ENCODE peak calls at places on chromosomes 5 and 9, in seven cellular contexts. H is effector memory CD4-positive, alpha-beta T cell; W is astrocyte of the spinal cord; K is lower leg skin; R is adrenal gland; G is IMR-90; M is right cardiac atrium. B is an unnamed sample.

GRCh38 chr9:128908372-128908771 is 12.4 kb upstream of the PHYHD1 start:
- DNase-seq in G (no peak), H (no peak), K (no peak), W (no peak), M (no peak), R (no peak), B (no peak)

GRCh38 chr9:83960991-83961390 is 19.0 kb downstream of the HNRNPK start:
- DNase-seq in G (no peak), K (no peak), H (no peak), R (no peak), M (no peak), W (no peak), B (no peak)

GRCh38 chr5:143557061-143557818 is 153.8 kb upstream of the NR3C1 start:
- DNase-seq in R (no peak), K (no peak), H (no peak), M (no peak), G (peak; percentile 94), W (no peak), B (no peak)

GRCh38 chr9:97866848-97867247 is 13.8 kb downstream of the FOXE1 start:
- DNase-seq in M (no peak), W (no peak), R (no peak), H (no peak), K (no peak), G (no peak), B (no peak)

GRCh38 chr9:76136986-76137385 is 246.5 kb downstream of the PCSK5 start:
- DNase-seq in K (no peak), R (peak; percentile 18), G (peak; percentile 81), M (no peak), H (no peak), W (peak; percentile 66), B (no peak)

GRCh38 chr9:129307227-129307970 is 129.3 kb upstream of the IER5L start:
- DNase-seq in G (no peak), M (no peak), H (no peak), R (no peak), K (no peak), W (no peak), B (peak; percentile 22)

GRCh38 chr9:94909250-94909894 is 182.9 kb downstream of the AOPEP start:
- DNase-seq in H (no peak), M (no peak), G (no peak), R (no peak), K (peak; percentile 4), W (no peak), B (no peak)

GRCh38 chr9:3181049-3181953 is 337.4 kb upstream of the PUM3 start:
- DNase-seq in G (no peak), H (no peak), K (no peak), M (peak; percentile 48), R (no peak), W (peak; percentile 13), B (peak; percentile 70)

GRCh38 chr5:139651502-139651862 is 3.3 kb downstream of the CXXC5 start:
- DNase-seq in M (no peak), W (peak; percentile 49), K (no peak), R (no peak), G (no peak), H (no peak), B (no peak)

GRCh38 chr5:69217154-69217731 is 17.4 kb upstream of the CDK7 start:
- DNase-seq in K (no peak), W (no peak), H (no peak), R (no peak), G (no peak), M (no peak), B (no peak)

GRCh38 chr5:124796495-124796894 is 50.1 kb upstream of the ZNF608 start:
- DNase-seq in G (no peak), R (no peak), K (no peak), M (no peak), H (no peak), W (no peak), B (no peak)

GRCh38 chr5:100904259-100904822 is 1.3 kb upstream of the ST8SIA4 start:
- DNase-seq in M (no peak), R (no peak), W (peak; percentile 12), H (peak; percentile 41), G (no peak), K (no peak), B (peak; percentile 50)

GRCh38 chr5:172380992-172381643 is 73.2 kb downstream of the SH3PXD2B start:
- DNase-seq in H (no peak), G (peak; percentile 74), K (peak; percentile 51), R (peak; percentile 78), M (peak; percentile 92), W (peak; percentile 77), B (peak; percentile 72)

DNA sequence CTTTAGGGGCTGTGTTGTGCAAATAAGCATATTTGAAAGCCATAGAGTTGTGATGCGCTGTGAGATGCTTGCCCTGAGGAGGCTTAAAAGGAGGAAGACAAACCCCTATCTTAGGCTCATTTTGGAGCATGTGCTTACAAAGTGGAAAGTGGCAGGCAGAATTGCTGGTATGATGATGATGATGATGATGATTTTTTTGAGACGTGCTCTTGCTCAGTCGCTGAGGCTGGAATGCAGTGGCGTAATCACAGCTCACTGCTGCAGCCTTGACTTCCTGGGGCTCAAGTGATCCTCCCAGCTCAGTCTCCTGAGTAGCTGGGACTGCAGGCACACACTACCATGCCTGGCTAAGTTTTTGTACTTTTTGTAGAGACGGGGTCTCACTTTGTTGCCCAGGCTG is 1.7 kb downstream of the CNOT8 start:
- DNase-seq in H (no peak), K (peak; percentile 62), M (peak; percentile 57), G (peak; percentile 77), R (peak; percentile 81), W (no peak), B (peak; percentile 72)
- H3K4me3 ChIP-seq in H (peak overlapping the region; percentile 84), K (no peak overlapping the region), M (peak overlapping the region; percentile 88), G (peak overlapping the region; percentile 61), R (peak overlapping the region; percentile 81), W (peak overlapping the region; percentile 93), B (peak overlapping the region; percentile 63)

DNA sequence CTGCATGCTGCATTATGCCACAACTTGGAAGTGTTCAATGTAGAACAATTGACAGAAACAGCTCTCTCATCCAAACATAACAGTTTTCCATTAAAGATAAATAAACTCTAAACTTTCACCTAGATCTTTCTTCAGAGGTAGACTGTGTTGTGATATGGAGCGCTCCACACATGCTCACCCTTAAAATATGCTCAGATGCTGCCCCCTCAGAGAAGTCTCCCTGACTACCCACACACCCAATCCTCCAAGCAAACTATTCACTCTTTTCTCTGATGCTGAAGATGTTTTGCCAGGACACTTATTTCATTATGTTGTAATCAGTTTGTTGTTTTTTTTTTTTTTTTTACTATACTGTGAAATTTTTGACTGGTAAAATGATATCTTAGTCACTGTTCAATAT is 206.6 kb upstream of the RASA1 start:
- DNase-seq in K (no peak), G (peak; percentile 21), H (no peak), M (no peak), R (no peak), W (peak; percentile 3), B (no peak)
- H3K4me3 ChIP-seq in K (no peak overlapping the region), G (no peak overlapping the region), H (no peak overlapping the region), M (no peak overlapping the region), R (no peak overlapping the region), W (no peak overlapping the region), B (no peak overlapping the region)

DNA sequence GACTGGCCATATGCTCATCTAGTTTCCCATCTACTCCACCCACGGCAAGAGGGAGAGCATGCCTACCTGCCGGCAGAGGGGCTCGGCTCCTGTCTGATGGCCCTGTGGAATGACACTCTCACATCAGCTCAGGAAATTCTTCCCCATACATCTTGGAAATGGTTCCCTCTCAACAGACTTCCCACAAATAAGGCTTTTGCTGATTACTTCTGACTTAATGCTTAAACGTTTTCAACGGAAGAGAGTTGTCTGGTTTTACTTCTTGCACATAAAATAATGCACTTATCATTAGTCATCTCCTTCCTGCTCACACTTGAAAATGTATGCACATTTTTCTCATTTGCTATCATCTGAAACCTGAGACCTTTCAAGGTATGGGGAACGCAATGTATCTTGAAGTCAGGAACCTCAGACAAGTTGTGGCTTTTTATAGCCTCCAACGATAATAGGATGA is 129.5 kb downstream of the TTLL11 start:
- DNase-seq in H (no peak), G (peak; percentile 88), R (no peak), W (peak; percentile 80), K (no peak), M (no peak), B (no peak)
- H3K4me3 ChIP-seq in H (no peak overlapping the region), G (no peak overlapping the region), R (no peak overlapping the region), W (peak overlapping the region; percentile 21), K (no peak overlapping the region), M (no peak overlapping the region), B (no peak overlapping the region)

GRCh38 chr5:141849371-141850182 is 28.6 kb downstream of the PCDH1 start:
- DNase-seq in W (peak; percentile 62), R (peak; percentile 78), H (peak; percentile 50), K (peak; percentile 84), M (peak; percentile 95), G (peak; percentile 51), B (peak; percentile 96)

GRCh38 chr5:141851195-141851874 is 26.9 kb downstream of the PCDH1 start:
- DNase-seq in W (no peak), R (no peak), K (no peak), H (no peak), M (no peak), G (no peak), B (no peak)

GRCh38 chr5:141850183-141850768 is 27.9 kb downstream of the PCDH1 start:
- DNase-seq in W (no peak), H (peak; percentile 11), R (peak; percentile 50), K (no peak), M (no peak), G (peak; percentile 17), B (no peak)

GRCh38 chr5:141850786-141851185 is 27.4 kb downstream of the PCDH1 start:
- DNase-seq in G (no peak), R (no peak), M (no peak), H (no peak), W (no peak), K (no peak), B (no peak)

DNA sequence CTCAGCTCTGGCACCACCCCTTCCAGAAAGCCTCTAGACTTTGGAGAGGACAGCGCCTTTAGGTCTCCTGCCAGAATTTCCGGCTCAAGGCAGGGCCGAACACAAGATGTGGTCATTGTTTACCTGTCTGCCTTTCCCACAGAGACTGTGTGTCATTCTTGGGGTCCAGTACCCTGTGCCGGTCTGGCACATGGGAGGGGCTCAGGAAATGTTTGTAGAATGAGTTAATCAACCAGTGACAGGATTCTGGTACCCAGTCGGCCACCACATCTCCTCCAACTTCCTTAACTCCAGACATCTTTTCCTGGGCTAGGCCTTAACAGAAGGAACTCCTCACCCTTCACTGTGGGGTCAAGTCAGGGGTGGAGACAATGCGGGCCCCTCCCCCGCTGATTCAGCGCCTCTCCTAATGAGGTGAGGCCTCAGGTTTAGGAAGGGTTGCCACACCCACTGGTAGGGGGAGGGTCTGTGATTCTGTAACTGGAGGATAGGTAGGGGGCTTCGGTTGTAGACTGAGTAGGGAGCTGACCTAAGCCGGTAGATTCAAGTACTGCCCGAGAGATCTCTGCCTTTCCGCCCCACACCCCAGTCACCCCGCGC is 29.3 kb downstream of the PCDH1 start:
- DNase-seq in K (peak; percentile 69), H (no peak), G (peak; percentile 66), R (peak; percentile 32), W (peak; percentile 37), M (peak; percentile 76), B (peak; percentile 88)
- H3K4me3 ChIP-seq in K (peak overlapping the region; percentile 55), H (peak overlapping the region; percentile 79), G (peak overlapping the region; percentile 66), R (peak overlapping the region; percentile 96), W (peak overlapping the region; percentile 60), M (peak overlapping the region; percentile 54), B (peak overlapping the region; percentile 93)